ENCODE peak calls at places on chromosome 9, in six cellular contexts. S is CD8-positive, alpha-beta T cell; V is GM23338; T is progenitor cell of endocrine pancreas; I is mesendoderm; O is stimulated activated CD4-positive, alpha-beta T cell treated with anti-CD3 and anti-CD28 coated beads, Interleukin-12 subunit alpha, Interleukin-12 subunit beta, amount 100 ng/mL, for 4 hours. P is an unnamed sample.

GRCh38 chr9:34552986-34553385 is 30.2 kb upstream of the ENHO start:
- DNase-seq in T (no peak), I (no peak), V (no peak), O (no peak), S (no peak), P (no peak)

GRCh38 chr9:4272141-4272540 is 27.7 kb downstream of the GLIS3 start:
- DNase-seq in T (no peak), I (no peak), V (no peak), O (no peak), S (no peak), P (no peak)

GRCh38 chr9:92196909-92197308 is 81.7 kb upstream of the SPTLC1 start:
- DNase-seq in T (no peak), O (no peak), S (no peak), V (no peak), I (no peak), P (no peak)

GRCh38 chr9:95027914-95028854 is 289.3 kb downstream of the FANCC start:
- DNase-seq in S (no peak), V (no peak), I (no peak), T (no peak), O (no peak), P (no peak)

GRCh38 chr9:114321759-114322158 is 1.1 kb upstream of the ORM1 start:
- DNase-seq in I (no peak), T (no peak), O (no peak), V (no peak), S (no peak), P (no peak)

GRCh38 chr9:123365287-123365880 is 9.4 kb downstream of the CRB2 start:
- DNase-seq in S (no peak), V (peak), O (no peak), I (peak), T (no peak), P (no peak)

GRCh38 chr9:35814106-35814840 is 569 bp downstream of the HINT2 start:
- DNase-seq in I (peak), S (no peak), T (peak), V (peak), O (no peak), P (peak)

GRCh38 chr9:34701023-34701768 is 8.7 kb downstream of the CCL21 start:
- DNase-seq in S (peak), O (peak), T (peak), I (peak), V (peak), P (peak)

GRCh38 chr9:114616684-114617520 is 5.8 kb downstream of the TMEM268 start:
- DNase-seq in V (no peak), I (no peak), S (no peak), O (no peak), T (no peak), P (no peak)

GRCh38 chr9:91451431-91452270 is 28.0 kb upstream of the NFIL3 start:
- DNase-seq in I (peak), T (no peak), V (no peak), O (no peak), S (no peak), P (no peak)

GRCh38 chr9:106929471-106930198 is 66.7 kb downstream of the ZNF462 start:
- DNase-seq in O (no peak), T (no peak), S (no peak), I (no peak), V (no peak), P (no peak)

GRCh38 chr9:122302541-122302940 is 37.9 kb downstream of the MRRF start:
- DNase-seq in I (no peak), S (no peak), O (no peak), T (no peak), V (no peak), P (no peak)

GRCh38 chr9:111986035-111986556 is 89.5 kb downstream of the UGCG start:
- DNase-seq in S (no peak), O (no peak), V (no peak), I (no peak), T (no peak), P (no peak)

GRCh38 chr9:36268007-36268427 is 9.8 kb upstream of the GNE start:
- DNase-seq in T (no peak), O (no peak), V (no peak), I (no peak), S (no peak), P (no peak)

GRCh38 chr9:76292246-76292645 is 102.0 kb downstream of the RFK start:
- DNase-seq in S (no peak), V (no peak), I (no peak), T (no peak), O (no peak), P (no peak)

GRCh38 chr9:134399435-134400056 is 73.3 kb downstream of the RXRA start:
- DNase-seq in I (peak), T (no peak), S (no peak), V (peak), O (no peak), P (no peak)

GRCh38 chr9:84668204-84669007 is 1.1 kb upstream of the NTRK2 start:
- DNase-seq in I (peak), V (peak), O (peak), S (no peak), T (peak), P (peak)

GRCh38 chr9:118529210-118529609 is 825.0 kb downstream of the TLR4 start:
- DNase-seq in O (no peak), I (peak), V (no peak), S (no peak), T (no peak), P (no peak)

GRCh38 chr9:134734270-134734669 is 92.7 kb downstream of the COL5A1 start:
- DNase-seq in V (no peak), I (no peak), S (no peak), T (no peak), O (no peak), P (no peak)

GRCh38 chr9:113620377-113621161 is 157.0 kb downstream of the RGS3 start:
- DNase-seq in O (no peak), T (peak), S (no peak), V (peak), I (peak), P (peak)

GRCh38 chr9:17600962-17601593 is 22.2 kb downstream of the SH3GL2 start:
- DNase-seq in S (no peak), O (no peak), V (no peak), T (no peak), I (no peak), P (no peak)

GRCh38 chr9:27485158-27485557 is 38.9 kb upstream of the IFNK start:
- DNase-seq in V (no peak), T (no peak), S (no peak), O (no peak), I (no peak), P (no peak)

GRCh38 chr9:136566899-136567298 is 21.1 kb upstream of the NOTCH1 start:
- DNase-seq in I (no peak), T (no peak), V (no peak), O (no peak), S (no peak), P (no peak)

GRCh38 chr9:23849379-23849778 is 23.3 kb upstream of the ELAVL2 start:
- DNase-seq in V (no peak), S (no peak), I (peak), T (no peak), O (no peak), P (no peak)

GRCh38 chr9:36729902-36730301 is 157.2 kb downstream of the MELK start:
- DNase-seq in V (no peak), T (no peak), O (no peak), S (no peak), I (no peak), P (no peak)